ENCODE peak calls at places on chromosomes 6 and 20, in five cellular contexts. One of them, this sample, is unnamed.

GRCh38 chr6:144405173-144405572 is 120.0 kb downstream of the UTRN start:
- DNase-seq in tibial nerve: no peak
- DNase-seq in PC-3: no peak
- DNase-seq in lung: no peak
- DNase-seq in left ventricle myocardium inferior: no peak
- DNase-seq in this sample: no peak

GRCh38 chr6:45830441-45831139 is 185.1 kb downstream of the CLIC5 start:
- DNase-seq in tibial nerve: no peak
- DNase-seq in PC-3: no peak
- DNase-seq in lung: no peak
- DNase-seq in left ventricle myocardium inferior: no peak
- DNase-seq in this sample: no peak

GRCh38 chr6:25789475-25789874 is 34.9 kb downstream of the SLC17A4 start:
- DNase-seq in tibial nerve: no peak
- DNase-seq in PC-3: no peak
- DNase-seq in lung: no peak
- DNase-seq in left ventricle myocardium inferior: no peak
- DNase-seq in this sample: no peak

GRCh38 chr6:148383658-148384417 is 41.2 kb downstream of the SASH1 start:
- DNase-seq in tibial nerve: no peak
- DNase-seq in PC-3: no peak
- DNase-seq in lung: no peak
- DNase-seq in left ventricle myocardium inferior: no peak
- DNase-seq in this sample: no peak

GRCh38 chr20:17663486-17663885 is 18.6 kb downstream of the RRBP1 start:
- DNase-seq in tibial nerve: no peak
- DNase-seq in PC-3: no peak
- DNase-seq in lung: no peak
- DNase-seq in left ventricle myocardium inferior: no peak
- DNase-seq in this sample: no peak

GRCh38 chr6:18211338-18211737 is 53.0 kb downstream of the DEK start:
- DNase-seq in tibial nerve: no peak
- DNase-seq in PC-3: no peak
- DNase-seq in lung: no peak
- DNase-seq in left ventricle myocardium inferior: no peak
- DNase-seq in this sample: no peak

GRCh38 chr6:10603265-10603664 is 82.1 kb downstream of the GCNT2 start:
- DNase-seq in tibial nerve: no peak
- DNase-seq in PC-3: no peak
- DNase-seq in lung: no peak
- DNase-seq in left ventricle myocardium inferior: no peak
- DNase-seq in this sample: no peak

GRCh38 chr6:122007366-122007765 is 392.1 kb upstream of the HSF2 start:
- DNase-seq in tibial nerve: no peak
- DNase-seq in PC-3: no peak
- DNase-seq in lung: no peak
- DNase-seq in left ventricle myocardium inferior: no peak
- DNase-seq in this sample: no peak

GRCh38 chr6:31293343-31293742 is 21.5 kb upstream of the HLA-C start:
- DNase-seq in tibial nerve: no peak
- DNase-seq in PC-3: peak; percentile 61
- DNase-seq in lung: no peak
- DNase-seq in left ventricle myocardium inferior: no peak
- DNase-seq in this sample: no peak

GRCh38 chr6:3663811-3664210 is 87.7 kb downstream of the PXDC1 start:
- DNase-seq in tibial nerve: no peak
- DNase-seq in PC-3: no peak
- DNase-seq in lung: no peak
- DNase-seq in left ventricle myocardium inferior: no peak
- DNase-seq in this sample: no peak

GRCh38 chr20:59831901-59832240 is 101.6 kb downstream of the SYCP2 start:
- DNase-seq in tibial nerve: no peak
- DNase-seq in PC-3: no peak
- DNase-seq in lung: no peak
- DNase-seq in left ventricle myocardium inferior: peak; percentile 25
- DNase-seq in this sample: no peak

GRCh38 chr6:11854418-11855165 is 76.0 kb upstream of the ADTRP start:
- DNase-seq in tibial nerve: no peak
- DNase-seq in PC-3: peak; percentile 66
- DNase-seq in lung: no peak
- DNase-seq in left ventricle myocardium inferior: no peak
- DNase-seq in this sample: no peak

GRCh38 chr20:33490023-33490933 is at the start of gene CBFA2T2:
- DNase-seq in tibial nerve: peak; percentile 31
- DNase-seq in PC-3: peak; percentile 44
- DNase-seq in lung: no peak
- DNase-seq in left ventricle myocardium inferior: peak; percentile 68
- DNase-seq in this sample: peak; percentile 66

GRCh38 chr6:44621846-44622245 is 234.3 kb downstream of the CDC5L start:
- DNase-seq in tibial nerve: no peak
- DNase-seq in PC-3: no peak
- DNase-seq in lung: no peak
- DNase-seq in left ventricle myocardium inferior: no peak
- DNase-seq in this sample: no peak

GRCh38 chr6:4313044-4313686 is 177.8 kb upstream of the ECI2 start:
- DNase-seq in tibial nerve: no peak
- DNase-seq in PC-3: peak; percentile 98
- DNase-seq in lung: peak; percentile 45
- DNase-seq in left ventricle myocardium inferior: peak; percentile 29
- DNase-seq in this sample: peak; percentile 36

GRCh38 chr6:57135885-57136284 is 36.2 kb upstream of the BAG2 start:
- DNase-seq in tibial nerve: no peak
- DNase-seq in PC-3: no peak
- DNase-seq in lung: no peak
- DNase-seq in left ventricle myocardium inferior: no peak
- DNase-seq in this sample: no peak

GRCh38 chr6:143059616-143060353 is 904 bp upstream of the AIG1 start:
- DNase-seq in tibial nerve: no peak
- DNase-seq in PC-3: peak; percentile 93
- DNase-seq in lung: no peak
- DNase-seq in left ventricle myocardium inferior: no peak
- DNase-seq in this sample: no peak

GRCh38 chr20:25230177-25230831 is 17.6 kb upstream of the PYGB start:
- DNase-seq in tibial nerve: no peak
- DNase-seq in PC-3: no peak
- DNase-seq in lung: no peak
- DNase-seq in left ventricle myocardium inferior: no peak
- DNase-seq in this sample: no peak

GRCh38 chr6:31426395-31426794 is 23.0 kb downstream of the MICA start:
- DNase-seq in tibial nerve: no peak
- DNase-seq in PC-3: no peak
- DNase-seq in lung: no peak
- DNase-seq in left ventricle myocardium inferior: no peak
- DNase-seq in this sample: no peak

GRCh38 chr6:36033935-36034334 is 6.3 kb downstream of the MAPK14 start:
- DNase-seq in tibial nerve: no peak
- DNase-seq in PC-3: peak; percentile 12
- DNase-seq in lung: peak; percentile 35
- DNase-seq in left ventricle myocardium inferior: no peak
- DNase-seq in this sample: no peak

GRCh38 chr20:38434770-38435554 is at the start of gene SNHG17:
- DNase-seq in tibial nerve: peak; percentile 87
- DNase-seq in PC-3: peak; percentile 94
- DNase-seq in lung: peak; percentile 90
- DNase-seq in left ventricle myocardium inferior: peak; percentile 91
- DNase-seq in this sample: peak; percentile 88

GRCh38 chr20:38433304-38433972 is 1.7 kb downstream of the SNHG17 start:
- DNase-seq in tibial nerve: no peak
- DNase-seq in PC-3: no peak
- DNase-seq in lung: no peak
- DNase-seq in left ventricle myocardium inferior: no peak
- DNase-seq in this sample: no peak

GRCh38 chr20:38437796-38438195 is 2.7 kb upstream of the SNHG17 start:
- DNase-seq in tibial nerve: no peak
- DNase-seq in PC-3: no peak
- DNase-seq in lung: no peak
- DNase-seq in left ventricle myocardium inferior: no peak
- DNase-seq in this sample: no peak

GRCh38 chr20:38434310-38434741 is 802 bp downstream of the SNHG17 start:
- DNase-seq in tibial nerve: no peak
- DNase-seq in PC-3: no peak
- DNase-seq in lung: no peak
- DNase-seq in left ventricle myocardium inferior: no peak
- DNase-seq in this sample: no peak

DNA sequence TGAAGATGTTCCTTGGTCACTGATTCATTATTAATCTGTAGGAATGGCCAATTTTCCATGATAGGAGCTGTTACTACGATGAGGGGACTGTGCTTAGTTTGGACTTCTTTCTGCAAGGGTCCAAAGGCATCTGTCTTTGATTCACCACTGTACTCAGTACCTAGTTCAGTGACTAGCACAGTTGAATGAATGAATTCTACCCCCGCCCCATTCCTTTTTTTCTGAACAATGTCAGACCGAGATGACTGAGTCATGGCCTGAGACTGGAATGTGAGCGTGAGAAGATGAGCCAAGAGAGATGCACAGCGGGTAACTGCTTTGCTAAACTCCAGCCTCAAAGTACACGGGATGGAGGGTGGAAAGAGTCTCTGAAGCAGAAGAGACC is 419 bp upstream of the SNHG17 start:
- DNase-seq in tibial nerve: no peak
- DNase-seq in PC-3: peak; percentile 50
- DNase-seq in lung: no peak
- DNase-seq in left ventricle myocardium inferior: no peak
- DNase-seq in this sample: no peak
- H3K27ac ChIP-seq in tibial nerve: no peak overlapping the region
- H3K27ac ChIP-seq in PC-3: no peak overlapping the region
- H3K27ac ChIP-seq in lung: no peak overlapping the region
- H3K27ac ChIP-seq in left ventricle myocardium inferior: peak overlapping the region; percentile 82
- H3K27ac ChIP-seq in this sample: no peak overlapping the region

GRCh38 chr6:7630792-7631191 is 40.8 kb downstream of the SNRNP48 start:
- DNase-seq in tibial nerve: no peak
- DNase-seq in PC-3: no peak
- DNase-seq in lung: no peak
- DNase-seq in left ventricle myocardium inferior: no peak
- DNase-seq in this sample: no peak
- TF ChIP-seq CTCF in tibial nerve: no peak
- TF ChIP-seq CTCF in PC-3: no peak
- TF ChIP-seq CTCF in lung: no peak
- TF ChIP-seq CTCF in left ventricle myocardium inferior: no peak
- TF ChIP-seq CTCF in this sample: no peak

DNA sequence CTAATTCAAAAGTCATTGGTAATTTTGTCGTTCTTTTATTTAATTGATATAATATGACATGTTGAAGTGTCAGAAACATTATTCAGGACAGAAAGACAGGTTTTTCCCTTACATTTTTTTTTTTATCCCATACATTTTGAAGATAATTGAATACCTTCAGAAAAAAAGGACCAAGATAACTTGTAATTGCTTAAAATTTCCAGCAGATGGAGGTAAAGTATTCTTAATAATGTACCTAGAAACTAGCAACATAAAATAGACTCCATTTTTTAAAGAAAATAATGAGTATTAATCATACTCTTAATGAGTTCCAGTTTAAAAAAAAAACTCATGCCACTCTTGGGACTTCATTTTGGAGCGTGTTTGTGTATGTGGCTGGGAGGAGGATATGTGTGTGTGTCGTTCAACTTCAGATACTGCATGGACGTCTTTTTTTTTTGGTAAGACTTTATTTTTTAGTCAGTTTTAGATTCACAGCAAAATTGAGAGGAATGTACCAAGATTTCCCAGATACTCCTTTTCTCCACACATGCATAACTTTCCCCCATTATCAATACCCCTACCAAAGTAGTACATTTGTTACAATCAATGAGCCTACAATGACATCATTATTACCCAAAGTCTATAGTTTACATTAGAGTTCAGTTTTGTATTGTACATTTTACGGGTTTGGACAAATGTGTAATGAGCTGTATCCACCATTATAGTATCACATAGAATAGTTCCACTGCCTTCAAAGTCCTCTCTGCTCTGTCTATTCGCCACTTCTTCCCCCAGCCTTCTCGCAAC is 79.4 kb downstream of the ROS1 start:
- DNase-seq in tibial nerve: no peak
- DNase-seq in PC-3: peak; percentile 69
- DNase-seq in lung: no peak
- DNase-seq in left ventricle myocardium inferior: no peak
- DNase-seq in this sample: no peak
- H3K4me3 ChIP-seq in tibial nerve: no peak overlapping the region
- H3K4me3 ChIP-seq in PC-3: peak overlapping the region; percentile 42
- H3K4me3 ChIP-seq in lung: no peak overlapping the region
- H3K4me3 ChIP-seq in left ventricle myocardium inferior: no peak overlapping the region
- H3K4me3 ChIP-seq in this sample: no peak overlapping the region

DNA sequence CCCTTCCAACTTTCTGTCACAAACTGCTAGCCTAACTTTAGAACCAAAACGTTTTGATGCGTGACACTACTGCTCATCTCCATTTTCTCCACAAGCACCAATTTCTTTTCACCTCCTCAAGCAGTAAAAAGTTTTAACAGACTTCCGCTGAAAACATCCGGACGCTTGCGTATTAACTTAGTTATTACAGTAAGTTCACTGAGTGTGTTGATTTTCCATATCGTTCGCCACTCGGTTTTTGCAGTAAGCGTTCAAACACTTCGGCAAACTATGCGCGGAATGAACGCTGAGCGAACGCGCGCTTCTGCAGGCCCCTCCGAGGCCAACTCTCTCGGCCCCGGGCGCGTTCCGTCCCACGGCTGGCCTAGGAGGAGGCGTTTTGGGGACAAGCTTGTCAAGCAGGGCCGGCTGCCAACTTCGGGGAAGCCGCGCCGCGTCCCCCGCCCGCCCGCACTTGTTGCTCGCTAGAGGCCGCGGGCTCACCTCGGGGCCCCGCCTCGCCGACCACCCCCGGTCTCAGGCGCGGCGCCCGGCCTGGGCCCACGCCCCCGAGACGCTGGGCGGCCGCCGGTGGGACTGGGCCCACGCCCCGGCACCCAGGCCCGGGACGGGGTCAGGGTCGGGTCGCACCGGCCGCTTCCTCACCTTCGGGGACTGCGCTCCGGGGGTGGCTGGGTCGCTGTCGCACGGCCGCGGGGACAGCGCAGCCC is 945 bp downstream of the PHF10 start:
- DNase-seq in tibial nerve: peak; percentile 55
- DNase-seq in PC-3: peak; percentile 29
- DNase-seq in lung: peak; percentile 70
- DNase-seq in left ventricle myocardium inferior: peak; percentile 87
- DNase-seq in this sample: peak; percentile 87
- H3K27ac ChIP-seq in tibial nerve: peak overlapping the region; percentile 98
- H3K27ac ChIP-seq in PC-3: peak overlapping the region; percentile 70
- H3K27ac ChIP-seq in lung: peak overlapping the region; percentile 100
- H3K27ac ChIP-seq in left ventricle myocardium inferior: peak overlapping the region; percentile 95
- H3K27ac ChIP-seq in this sample: peak overlapping the region; percentile 96